ENCODE peak calls at places on chromosomes 5 and 9, in nine cellular contexts. H, N, T, R, O, C, X, D and W are unnamed samples.

GRCh38 chr9:122179690-122180074 is 20.0 kb downstream of the MORN5 start:
- DNase-seq in H (peak), N (no peak), T (no peak), R (no peak), O (no peak), C (no peak), X (no peak), D (peak), W (no peak)

GRCh38 chr5:144201578-144201977 is 30.9 kb downstream of the KCTD16 start:
- DNase-seq in H (no peak), N (no peak), T (no peak), R (no peak), O (no peak), C (no peak), X (no peak), D (no peak), W (no peak)

GRCh38 chr9:8732367-8733075 is 932.9 kb upstream of the DMAC1 start:
- DNase-seq in H (no peak), N (no peak), T (no peak), R (no peak), O (no peak), C (no peak), X (no peak), D (no peak), W (no peak)

GRCh38 chr5:177459357-177459756 is 12.7 kb downstream of the PRR7 start:
- DNase-seq in H (no peak), N (no peak), T (no peak), R (no peak), O (no peak), C (no peak), X (no peak), D (no peak), W (no peak)

GRCh38 chr9:137583347-137583746 is 4.6 kb upstream of the DPH7 start:
- DNase-seq in H (no peak), N (no peak), T (no peak), R (no peak), O (no peak), C (no peak), X (no peak), D (no peak), W (no peak)

GRCh38 chr9:33245341-33245740 is 5.4 kb downstream of the SPINK4 start:
- DNase-seq in H (no peak), N (no peak), T (no peak), R (no peak), O (no peak), C (no peak), X (no peak), D (no peak), W (no peak)

GRCh38 chr9:83154821-83155220 is 91.9 kb upstream of the RASEF start:
- DNase-seq in H (peak), N (peak), T (no peak), R (no peak), O (no peak), C (no peak), X (no peak), D (no peak), W (no peak)

GRCh38 chr5:4879693-4880303 is 260.3 kb upstream of the ADAMTS16 start:
- DNase-seq in H (peak), N (peak), T (peak), R (peak), O (no peak), C (no peak), X (peak), D (peak), W (peak)

GRCh38 chr5:146098047-146098446 is 7.3 kb downstream of the PLAC8L1 start:
- DNase-seq in H (no peak), N (no peak), T (no peak), R (no peak), O (no peak), C (no peak), X (no peak), D (no peak), W (no peak)

GRCh38 chr9:15389636-15390035 is 33.0 kb upstream of the SNAPC3 start:
- DNase-seq in H (no peak), N (no peak), T (no peak), R (no peak), O (no peak), C (no peak), X (no peak), D (no peak), W (no peak)

GRCh38 chr9:109010676-109011655 is 2.3 kb downstream of the CTNNAL1 start:
- DNase-seq in H (peak), N (no peak), T (peak), R (no peak), O (no peak), C (peak), X (peak), D (peak), W (no peak)

GRCh38 chr9:127058645-127059021 is 63.8 kb downstream of the ANGPTL2 start:
- DNase-seq in H (peak), N (no peak), T (no peak), R (no peak), O (no peak), C (no peak), X (no peak), D (no peak), W (no peak)

GRCh38 chr5:109035470-109035869 is 287.8 kb downstream of the FER start:
- DNase-seq in H (peak), N (no peak), T (no peak), R (no peak), O (no peak), C (no peak), X (no peak), D (peak), W (no peak)

GRCh38 chr5:105684799-105685198 is 1985.9 kb downstream of the EFNA5 start:
- DNase-seq in H (no peak), N (no peak), T (no peak), R (no peak), O (no peak), C (no peak), X (no peak), D (no peak), W (no peak)

GRCh38 chr9:130023147-130023787 is 19.7 kb downstream of the FNBP1 start:
- DNase-seq in H (peak), N (no peak), T (no peak), R (no peak), O (no peak), C (no peak), X (no peak), D (no peak), W (no peak)

GRCh38 chr9:101394687-101395086 is 3.7 kb downstream of the MRPL50 start:
- DNase-seq in H (no peak), N (no peak), T (no peak), R (no peak), O (no peak), C (no peak), X (no peak), D (no peak), W (no peak)

GRCh38 chr5:120568716-120569115 is 104.6 kb downstream of the PRR16 start:
- DNase-seq in H (no peak), N (no peak), T (no peak), R (no peak), O (no peak), C (no peak), X (no peak), D (peak), W (no peak)

GRCh38 chr5:126975791-126976190 is 54.6 kb downstream of the MARCHF3 start:
- DNase-seq in H (no peak), N (no peak), T (no peak), R (no peak), O (no peak), C (no peak), X (no peak), D (no peak), W (no peak)

GRCh38 chr5:173631478-173631877 is 15.0 kb upstream of the BOD1 start:
- DNase-seq in H (no peak), N (no peak), T (no peak), R (no peak), O (no peak), C (no peak), X (no peak), D (no peak), W (no peak)

GRCh38 chr5:173633304-173633703 is 16.9 kb upstream of the BOD1 start:
- DNase-seq in H (no peak), N (no peak), T (no peak), R (no peak), O (no peak), C (no peak), X (no peak), D (no peak), W (no peak)

GRCh38 chr5:173629628-173630027 is 13.2 kb upstream of the BOD1 start:
- DNase-seq in H (no peak), N (no peak), T (no peak), R (no peak), O (no peak), C (no peak), X (no peak), D (no peak), W (peak)

GRCh38 chr5:173628501-173628900 is 12.1 kb upstream of the BOD1 start:
- DNase-seq in H (no peak), N (no peak), T (no peak), R (no peak), O (no peak), C (no peak), X (no peak), D (no peak), W (no peak)

GRCh38 chr5:173630724-173631365 is 14.4 kb upstream of the BOD1 start:
- DNase-seq in H (no peak), N (no peak), T (no peak), R (no peak), O (no peak), C (no peak), X (no peak), D (no peak), W (no peak)
- TF ChIP-seq CTCF in H (no peak), N (no peak), T (no peak), R (no peak), O (no peak), C (no peak), X (no peak), D (no peak), W (no peak)

DNA sequence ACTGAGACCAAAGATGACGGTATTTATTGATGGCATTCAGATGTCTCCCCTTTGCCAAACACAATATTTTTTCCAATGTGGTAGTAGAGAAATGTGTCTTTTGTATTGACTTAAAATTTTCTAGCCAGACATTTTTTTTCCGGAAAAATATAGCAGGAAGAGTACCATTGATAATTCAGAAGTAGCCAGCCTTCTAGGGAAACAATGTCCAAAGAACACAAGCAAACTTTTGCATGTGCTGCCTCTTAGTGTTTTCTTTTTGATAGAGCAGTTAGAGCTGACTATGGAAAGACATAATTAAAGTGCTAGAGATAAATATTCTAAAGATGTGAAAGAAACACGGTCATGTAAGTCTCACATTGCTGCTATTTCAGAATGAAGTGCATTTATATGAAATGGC is 231.4 kb downstream of the MARCHF11 start:
- DNase-seq in H (peak), N (no peak), T (no peak), R (no peak), O (no peak), C (no peak), X (no peak), D (no peak), W (no peak)
- TF ChIP-seq CTCF in H (no peak), N (no peak), T (no peak), R (peak), O (no peak), C (no peak), X (no peak), D (no peak), W (no peak)

DNA sequence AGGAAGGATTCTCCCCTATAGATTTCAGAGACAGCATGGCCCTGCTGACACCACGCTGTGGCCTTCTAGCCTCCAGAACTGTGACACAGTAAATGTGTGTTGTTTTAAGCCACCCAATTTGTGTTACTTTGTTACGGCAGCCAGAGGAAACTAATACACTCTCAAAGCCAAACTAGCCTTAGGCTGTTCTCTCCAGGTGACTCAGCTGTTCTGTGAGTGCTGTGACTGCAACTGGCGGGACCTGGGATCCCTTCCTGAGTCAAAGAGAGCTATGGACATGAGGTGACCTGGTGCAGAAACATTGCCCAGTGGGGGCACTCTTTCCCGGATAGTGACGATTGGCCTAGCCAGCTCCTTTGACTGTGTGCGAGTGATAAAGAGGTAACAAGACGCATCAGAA is 14.0 kb upstream of the MLANA start:
- DNase-seq in H (no peak), N (no peak), T (no peak), R (no peak), O (no peak), C (no peak), X (no peak), D (no peak), W (no peak)
- TF ChIP-seq CTCF in H (no peak), N (no peak), T (no peak), R (no peak), O (no peak), C (no peak), X (no peak), D (no peak), W (no peak)

DNA sequence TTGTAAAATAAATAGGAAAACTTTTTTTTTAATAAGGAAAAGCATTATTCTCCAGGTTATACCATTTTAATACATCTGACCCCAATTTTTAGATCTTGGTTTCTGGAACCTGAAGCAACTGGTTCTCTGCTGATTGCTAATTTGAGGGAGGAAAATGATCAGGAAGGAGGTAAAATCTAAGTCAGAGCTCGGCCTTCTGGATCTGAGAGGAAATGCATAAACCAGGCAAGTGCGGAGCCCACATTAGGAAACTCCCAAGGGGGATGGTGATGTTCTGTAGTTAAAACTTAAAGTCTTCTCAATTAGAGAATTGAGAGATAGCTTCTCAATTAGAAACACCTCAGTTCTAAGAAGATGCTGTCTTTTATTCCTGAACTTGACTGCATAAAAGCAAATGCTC is 113.5 kb downstream of the TSSK1B start:
- DNase-seq in H (peak), N (no peak), T (no peak), R (no peak), O (no peak), C (no peak), X (no peak), D (peak), W (no peak)
- TF ChIP-seq CTCF in H (no peak), N (no peak), T (no peak), R (no peak), O (no peak), C (no peak), X (no peak), D (no peak), W (no peak)

GRCh38 chr5:124889850-124890249 is 143.4 kb upstream of the ZNF608 start:
- DNase-seq in H (no peak), N (no peak), T (no peak), R (no peak), O (no peak), C (no peak), X (no peak), D (no peak), W (no peak)

GRCh38 chr5:124887223-124887622 is 140.8 kb upstream of the ZNF608 start:
- DNase-seq in H (no peak), N (peak), T (peak), R (no peak), O (no peak), C (no peak), X (no peak), D (no peak), W (no peak)

GRCh38 chr5:124889522-124889828 is 143.0 kb upstream of the ZNF608 start:
- DNase-seq in H (peak), N (no peak), T (peak), R (no peak), O (no peak), C (no peak), X (no peak), D (peak), W (no peak)

GRCh38 chr5:124888622-124889521 is 142.4 kb upstream of the ZNF608 start:
- DNase-seq in H (no peak), N (no peak), T (no peak), R (no peak), O (no peak), C (no peak), X (no peak), D (no peak), W (no peak)

DNA sequence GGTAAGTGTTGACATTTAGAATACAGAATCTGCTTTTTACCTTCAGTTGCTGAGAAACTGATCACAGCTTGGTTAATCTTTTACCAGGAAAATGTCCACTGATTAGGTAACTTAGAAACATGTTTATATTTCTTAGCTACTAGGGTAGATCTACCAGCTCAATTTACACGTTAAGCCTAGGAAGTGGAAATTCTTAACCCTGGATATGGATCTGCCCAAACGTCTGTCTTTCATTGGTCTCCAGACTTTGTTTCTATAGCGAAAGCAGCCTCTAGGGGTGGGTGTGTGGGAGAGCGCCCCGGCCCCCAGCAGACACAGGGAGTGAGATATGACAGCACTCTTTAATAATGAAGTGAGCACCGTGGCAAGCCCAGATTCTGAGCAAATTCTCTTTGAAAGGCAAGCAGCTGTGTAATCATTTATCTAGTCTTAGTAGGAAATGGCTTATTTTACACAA is 141.6 kb upstream of the ZNF608 start:
- DNase-seq in H (no peak), N (peak), T (no peak), R (no peak), O (no peak), C (no peak), X (no peak), D (no peak), W (no peak)
- TF ChIP-seq CTCF in H (no peak), N (no peak), T (no peak), R (no peak), O (no peak), C (no peak), X (no peak), D (no peak), W (peak)

DNA sequence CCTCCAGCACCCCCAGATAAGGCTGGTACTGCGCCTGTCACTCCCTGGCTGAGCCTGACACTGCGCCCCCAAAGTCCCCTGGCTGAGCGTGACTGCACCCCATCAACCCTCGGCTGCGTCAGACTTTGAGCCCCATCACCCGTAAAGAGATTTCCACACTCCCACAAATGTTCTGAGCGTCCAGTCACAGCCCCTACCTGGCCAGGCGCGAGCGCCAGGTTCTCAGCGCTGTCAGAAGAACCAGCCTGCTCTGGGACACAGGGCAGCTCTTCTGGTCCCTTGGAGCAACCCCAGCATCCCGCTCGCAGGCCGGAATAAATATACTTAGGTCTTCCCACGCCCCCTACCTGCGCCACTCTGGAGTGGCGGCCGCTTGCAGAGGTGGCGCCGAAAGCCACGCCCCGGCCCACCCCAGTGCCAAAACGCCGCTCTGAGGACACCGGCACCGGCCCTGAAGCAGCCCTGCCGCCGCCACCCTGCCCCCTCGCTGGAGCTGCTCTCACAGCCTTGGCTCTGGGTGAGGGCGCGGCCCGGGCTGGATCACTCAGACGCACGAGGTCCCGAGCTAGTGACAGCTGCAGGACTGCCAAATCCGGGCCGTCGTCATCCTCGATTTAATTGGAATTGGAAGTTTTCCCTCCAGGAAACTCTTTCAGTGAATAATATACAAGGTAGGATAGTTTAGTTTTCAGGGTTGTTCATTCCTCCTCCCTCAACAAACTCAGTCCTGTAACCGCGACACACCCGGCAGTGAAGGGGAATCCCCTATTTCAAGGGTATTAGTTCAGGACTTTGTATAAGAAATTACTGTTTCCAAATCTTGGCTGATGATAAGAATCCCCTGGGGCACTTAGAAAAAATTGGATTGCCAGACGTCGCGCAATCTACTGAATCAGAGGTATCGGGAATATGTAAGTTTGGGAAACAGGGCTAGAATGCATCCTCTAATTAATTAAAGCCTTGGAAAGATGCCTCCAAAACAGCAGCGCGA is 1.2 kb upstream of the CEMIP2 start:
- DNase-seq in H (peak), N (peak), T (peak), R (no peak), O (peak), C (peak), X (no peak), D (peak), W (peak)
- TF ChIP-seq CTCF in H (peak), N (peak), T (peak), R (no peak), O (peak), C (peak), X (peak), D (peak), W (peak)